ENCODE peak calls at places on chromosomes 2 and 18, in nine cellular contexts. One of them, this sample, is unnamed.

GRCh38 chr2:239223029-239223329 is 177.8 kb downstream of the HDAC4 start:
- DNase-seq in T1000: no peak
- DNase-seq in CD8-positive, alpha-beta T cell: no peak
- DNase-seq in stimulated activated CD4-positive, alpha-beta T cell treated with anti-CD3 and anti-CD28 coated beads, TNF-alpha, amount 100 ng/mL, for 24 hours: no peak
- DNase-seq in stimulated activated CD8-positive, alpha-beta memory T cell treated with anti-CD3 and anti-CD28 coated beads, Interleukin-15, amount 100 ng/mL, for 24 hours: no peak
- DNase-seq in sciatic nerve: no peak
- DNase-seq in T-helper 9 cell: no peak
- DNase-seq in NCI-H1092 treated with DMSO at 0.1 percent for 48 hours: no peak
- DNase-seq in caudate nucleus: no peak
- DNase-seq in this sample: no peak

GRCh38 chr2:72153026-72153791 is 5.5 kb upstream of the CYP26B1 start:
- DNase-seq in T1000: no peak
- DNase-seq in CD8-positive, alpha-beta T cell: peak
- DNase-seq in stimulated activated CD4-positive, alpha-beta T cell treated with anti-CD3 and anti-CD28 coated beads, TNF-alpha, amount 100 ng/mL, for 24 hours: no peak
- DNase-seq in stimulated activated CD8-positive, alpha-beta memory T cell treated with anti-CD3 and anti-CD28 coated beads, Interleukin-15, amount 100 ng/mL, for 24 hours: no peak
- DNase-seq in sciatic nerve: no peak
- DNase-seq in T-helper 9 cell: no peak
- DNase-seq in NCI-H1092 treated with DMSO at 0.1 percent for 48 hours: no peak
- DNase-seq in caudate nucleus: no peak
- DNase-seq in this sample: peak

GRCh38 chr2:51782874-51783765 is 751.2 kb upstream of the NRXN1 start:
- DNase-seq in T1000: no peak
- DNase-seq in CD8-positive, alpha-beta T cell: no peak
- DNase-seq in stimulated activated CD4-positive, alpha-beta T cell treated with anti-CD3 and anti-CD28 coated beads, TNF-alpha, amount 100 ng/mL, for 24 hours: no peak
- DNase-seq in stimulated activated CD8-positive, alpha-beta memory T cell treated with anti-CD3 and anti-CD28 coated beads, Interleukin-15, amount 100 ng/mL, for 24 hours: no peak
- DNase-seq in sciatic nerve: no peak
- DNase-seq in T-helper 9 cell: no peak
- DNase-seq in NCI-H1092 treated with DMSO at 0.1 percent for 48 hours: no peak
- DNase-seq in caudate nucleus: no peak
- DNase-seq in this sample: no peak

GRCh38 chr2:189179607-189179979 is at the start of gene COL5A2:
- DNase-seq in T1000: peak
- DNase-seq in CD8-positive, alpha-beta T cell: no peak
- DNase-seq in stimulated activated CD4-positive, alpha-beta T cell treated with anti-CD3 and anti-CD28 coated beads, TNF-alpha, amount 100 ng/mL, for 24 hours: no peak
- DNase-seq in stimulated activated CD8-positive, alpha-beta memory T cell treated with anti-CD3 and anti-CD28 coated beads, Interleukin-15, amount 100 ng/mL, for 24 hours: no peak
- DNase-seq in sciatic nerve: peak
- DNase-seq in T-helper 9 cell: no peak
- DNase-seq in NCI-H1092 treated with DMSO at 0.1 percent for 48 hours: no peak
- DNase-seq in caudate nucleus: no peak
- DNase-seq in this sample: peak

GRCh38 chr2:98157557-98157956 is 70.6 kb downstream of the VWA3B start:
- DNase-seq in T1000: no peak
- DNase-seq in CD8-positive, alpha-beta T cell: no peak
- DNase-seq in stimulated activated CD4-positive, alpha-beta T cell treated with anti-CD3 and anti-CD28 coated beads, TNF-alpha, amount 100 ng/mL, for 24 hours: no peak
- DNase-seq in stimulated activated CD8-positive, alpha-beta memory T cell treated with anti-CD3 and anti-CD28 coated beads, Interleukin-15, amount 100 ng/mL, for 24 hours: no peak
- DNase-seq in sciatic nerve: no peak
- DNase-seq in T-helper 9 cell: no peak
- DNase-seq in NCI-H1092 treated with DMSO at 0.1 percent for 48 hours: no peak
- DNase-seq in caudate nucleus: no peak
- DNase-seq in this sample: no peak

GRCh38 chr2:136136921-136137320 is 19.0 kb upstream of the CXCR4 start:
- DNase-seq in T1000: no peak
- DNase-seq in CD8-positive, alpha-beta T cell: peak
- DNase-seq in stimulated activated CD4-positive, alpha-beta T cell treated with anti-CD3 and anti-CD28 coated beads, TNF-alpha, amount 100 ng/mL, for 24 hours: no peak
- DNase-seq in stimulated activated CD8-positive, alpha-beta memory T cell treated with anti-CD3 and anti-CD28 coated beads, Interleukin-15, amount 100 ng/mL, for 24 hours: no peak
- DNase-seq in sciatic nerve: no peak
- DNase-seq in T-helper 9 cell: no peak
- DNase-seq in NCI-H1092 treated with DMSO at 0.1 percent for 48 hours: peak
- DNase-seq in caudate nucleus: no peak
- DNase-seq in this sample: no peak

GRCh38 chr2:201118957-201119848 is 3.2 kb downstream of the CFLAR start:
- DNase-seq in T1000: peak
- DNase-seq in CD8-positive, alpha-beta T cell: peak
- DNase-seq in stimulated activated CD4-positive, alpha-beta T cell treated with anti-CD3 and anti-CD28 coated beads, TNF-alpha, amount 100 ng/mL, for 24 hours: no peak
- DNase-seq in stimulated activated CD8-positive, alpha-beta memory T cell treated with anti-CD3 and anti-CD28 coated beads, Interleukin-15, amount 100 ng/mL, for 24 hours: no peak
- DNase-seq in sciatic nerve: no peak
- DNase-seq in T-helper 9 cell: no peak
- DNase-seq in NCI-H1092 treated with DMSO at 0.1 percent for 48 hours: no peak
- DNase-seq in caudate nucleus: no peak
- DNase-seq in this sample: no peak

GRCh38 chr2:27720004-27720551 is 51.4 kb upstream of the MRPL33 start:
- DNase-seq in T1000: peak
- DNase-seq in CD8-positive, alpha-beta T cell: no peak
- DNase-seq in stimulated activated CD4-positive, alpha-beta T cell treated with anti-CD3 and anti-CD28 coated beads, TNF-alpha, amount 100 ng/mL, for 24 hours: peak
- DNase-seq in stimulated activated CD8-positive, alpha-beta memory T cell treated with anti-CD3 and anti-CD28 coated beads, Interleukin-15, amount 100 ng/mL, for 24 hours: no peak
- DNase-seq in sciatic nerve: no peak
- DNase-seq in T-helper 9 cell: no peak
- DNase-seq in NCI-H1092 treated with DMSO at 0.1 percent for 48 hours: no peak
- DNase-seq in caudate nucleus: no peak
- DNase-seq in this sample: no peak

GRCh38 chr2:216109962-216110614 is 940 bp downstream of the XRCC5 start:
- DNase-seq in T1000: no peak
- DNase-seq in CD8-positive, alpha-beta T cell: no peak
- DNase-seq in stimulated activated CD4-positive, alpha-beta T cell treated with anti-CD3 and anti-CD28 coated beads, TNF-alpha, amount 100 ng/mL, for 24 hours: no peak
- DNase-seq in stimulated activated CD8-positive, alpha-beta memory T cell treated with anti-CD3 and anti-CD28 coated beads, Interleukin-15, amount 100 ng/mL, for 24 hours: no peak
- DNase-seq in sciatic nerve: no peak
- DNase-seq in T-helper 9 cell: no peak
- DNase-seq in NCI-H1092 treated with DMSO at 0.1 percent for 48 hours: no peak
- DNase-seq in caudate nucleus: no peak
- DNase-seq in this sample: no peak

GRCh38 chr2:103991591-103991990 is 862.3 kb upstream of the POU3F3 start:
- DNase-seq in T1000: no peak
- DNase-seq in CD8-positive, alpha-beta T cell: no peak
- DNase-seq in stimulated activated CD4-positive, alpha-beta T cell treated with anti-CD3 and anti-CD28 coated beads, TNF-alpha, amount 100 ng/mL, for 24 hours: no peak
- DNase-seq in stimulated activated CD8-positive, alpha-beta memory T cell treated with anti-CD3 and anti-CD28 coated beads, Interleukin-15, amount 100 ng/mL, for 24 hours: no peak
- DNase-seq in sciatic nerve: no peak
- DNase-seq in T-helper 9 cell: no peak
- DNase-seq in NCI-H1092 treated with DMSO at 0.1 percent for 48 hours: no peak
- DNase-seq in caudate nucleus: no peak
- DNase-seq in this sample: no peak

GRCh38 chr2:125168442-125168841 is 1143.4 kb downstream of the CNTNAP5 start:
- DNase-seq in T1000: no peak
- DNase-seq in CD8-positive, alpha-beta T cell: no peak
- DNase-seq in stimulated activated CD4-positive, alpha-beta T cell treated with anti-CD3 and anti-CD28 coated beads, TNF-alpha, amount 100 ng/mL, for 24 hours: no peak
- DNase-seq in stimulated activated CD8-positive, alpha-beta memory T cell treated with anti-CD3 and anti-CD28 coated beads, Interleukin-15, amount 100 ng/mL, for 24 hours: no peak
- DNase-seq in sciatic nerve: no peak
- DNase-seq in T-helper 9 cell: no peak
- DNase-seq in NCI-H1092 treated with DMSO at 0.1 percent for 48 hours: no peak
- DNase-seq in caudate nucleus: no peak
- DNase-seq in this sample: no peak

GRCh38 chr2:27889774-27890145 is 427 bp downstream of the RBKS start:
- DNase-seq in T1000: no peak
- DNase-seq in CD8-positive, alpha-beta T cell: no peak
- DNase-seq in stimulated activated CD4-positive, alpha-beta T cell treated with anti-CD3 and anti-CD28 coated beads, TNF-alpha, amount 100 ng/mL, for 24 hours: no peak
- DNase-seq in stimulated activated CD8-positive, alpha-beta memory T cell treated with anti-CD3 and anti-CD28 coated beads, Interleukin-15, amount 100 ng/mL, for 24 hours: no peak
- DNase-seq in sciatic nerve: no peak
- DNase-seq in T-helper 9 cell: no peak
- DNase-seq in NCI-H1092 treated with DMSO at 0.1 percent for 48 hours: peak
- DNase-seq in caudate nucleus: no peak
- DNase-seq in this sample: no peak

GRCh38 chr2:138780451-138780880 is 276 bp upstream of the NXPH2 start:
- DNase-seq in T1000: no peak
- DNase-seq in CD8-positive, alpha-beta T cell: no peak
- DNase-seq in stimulated activated CD4-positive, alpha-beta T cell treated with anti-CD3 and anti-CD28 coated beads, TNF-alpha, amount 100 ng/mL, for 24 hours: no peak
- DNase-seq in stimulated activated CD8-positive, alpha-beta memory T cell treated with anti-CD3 and anti-CD28 coated beads, Interleukin-15, amount 100 ng/mL, for 24 hours: no peak
- DNase-seq in sciatic nerve: no peak
- DNase-seq in T-helper 9 cell: no peak
- DNase-seq in NCI-H1092 treated with DMSO at 0.1 percent for 48 hours: no peak
- DNase-seq in caudate nucleus: no peak
- DNase-seq in this sample: no peak

GRCh38 chr2:149019768-149020167 is 18.7 kb upstream of the LYPD6B start:
- DNase-seq in T1000: no peak
- DNase-seq in CD8-positive, alpha-beta T cell: no peak
- DNase-seq in stimulated activated CD4-positive, alpha-beta T cell treated with anti-CD3 and anti-CD28 coated beads, TNF-alpha, amount 100 ng/mL, for 24 hours: no peak
- DNase-seq in stimulated activated CD8-positive, alpha-beta memory T cell treated with anti-CD3 and anti-CD28 coated beads, Interleukin-15, amount 100 ng/mL, for 24 hours: no peak
- DNase-seq in sciatic nerve: no peak
- DNase-seq in T-helper 9 cell: no peak
- DNase-seq in NCI-H1092 treated with DMSO at 0.1 percent for 48 hours: no peak
- DNase-seq in caudate nucleus: no peak
- DNase-seq in this sample: no peak

GRCh38 chr2:39492095-39492590 is 55.1 kb upstream of the MAP4K3 start:
- DNase-seq in T1000: peak
- DNase-seq in CD8-positive, alpha-beta T cell: no peak
- DNase-seq in stimulated activated CD4-positive, alpha-beta T cell treated with anti-CD3 and anti-CD28 coated beads, TNF-alpha, amount 100 ng/mL, for 24 hours: peak
- DNase-seq in stimulated activated CD8-positive, alpha-beta memory T cell treated with anti-CD3 and anti-CD28 coated beads, Interleukin-15, amount 100 ng/mL, for 24 hours: no peak
- DNase-seq in sciatic nerve: no peak
- DNase-seq in T-helper 9 cell: no peak
- DNase-seq in NCI-H1092 treated with DMSO at 0.1 percent for 48 hours: no peak
- DNase-seq in caudate nucleus: no peak
- DNase-seq in this sample: no peak

GRCh38 chr18:4358618-4359017 is 96.5 kb downstream of the DLGAP1 start:
- DNase-seq in T1000: no peak
- DNase-seq in CD8-positive, alpha-beta T cell: no peak
- DNase-seq in stimulated activated CD4-positive, alpha-beta T cell treated with anti-CD3 and anti-CD28 coated beads, TNF-alpha, amount 100 ng/mL, for 24 hours: no peak
- DNase-seq in stimulated activated CD8-positive, alpha-beta memory T cell treated with anti-CD3 and anti-CD28 coated beads, Interleukin-15, amount 100 ng/mL, for 24 hours: no peak
- DNase-seq in sciatic nerve: no peak
- DNase-seq in T-helper 9 cell: no peak
- DNase-seq in NCI-H1092 treated with DMSO at 0.1 percent for 48 hours: no peak
- DNase-seq in caudate nucleus: no peak
- DNase-seq in this sample: no peak

GRCh38 chr2:164761737-164762460 is 79.7 kb downstream of the COBLL1 start:
- DNase-seq in T1000: no peak
- DNase-seq in CD8-positive, alpha-beta T cell: no peak
- DNase-seq in stimulated activated CD4-positive, alpha-beta T cell treated with anti-CD3 and anti-CD28 coated beads, TNF-alpha, amount 100 ng/mL, for 24 hours: no peak
- DNase-seq in stimulated activated CD8-positive, alpha-beta memory T cell treated with anti-CD3 and anti-CD28 coated beads, Interleukin-15, amount 100 ng/mL, for 24 hours: no peak
- DNase-seq in sciatic nerve: no peak
- DNase-seq in T-helper 9 cell: no peak
- DNase-seq in NCI-H1092 treated with DMSO at 0.1 percent for 48 hours: no peak
- DNase-seq in caudate nucleus: no peak
- DNase-seq in this sample: no peak

GRCh38 chr18:61435064-61435652 is 101.9 kb downstream of the CDH20 start:
- DNase-seq in T1000: no peak
- DNase-seq in CD8-positive, alpha-beta T cell: no peak
- DNase-seq in stimulated activated CD4-positive, alpha-beta T cell treated with anti-CD3 and anti-CD28 coated beads, TNF-alpha, amount 100 ng/mL, for 24 hours: no peak
- DNase-seq in stimulated activated CD8-positive, alpha-beta memory T cell treated with anti-CD3 and anti-CD28 coated beads, Interleukin-15, amount 100 ng/mL, for 24 hours: no peak
- DNase-seq in sciatic nerve: no peak
- DNase-seq in T-helper 9 cell: no peak
- DNase-seq in NCI-H1092 treated with DMSO at 0.1 percent for 48 hours: peak
- DNase-seq in caudate nucleus: no peak
- DNase-seq in this sample: no peak

GRCh38 chr2:40225670-40226069 is 226.2 kb downstream of the SLC8A1 start:
- DNase-seq in T1000: no peak
- DNase-seq in CD8-positive, alpha-beta T cell: no peak
- DNase-seq in stimulated activated CD4-positive, alpha-beta T cell treated with anti-CD3 and anti-CD28 coated beads, TNF-alpha, amount 100 ng/mL, for 24 hours: no peak
- DNase-seq in stimulated activated CD8-positive, alpha-beta memory T cell treated with anti-CD3 and anti-CD28 coated beads, Interleukin-15, amount 100 ng/mL, for 24 hours: no peak
- DNase-seq in sciatic nerve: no peak
- DNase-seq in T-helper 9 cell: no peak
- DNase-seq in NCI-H1092 treated with DMSO at 0.1 percent for 48 hours: no peak
- DNase-seq in caudate nucleus: no peak
- DNase-seq in this sample: no peak

GRCh38 chr2:221097568-221097915 is 474.6 kb downstream of the EPHA4 start:
- DNase-seq in T1000: no peak
- DNase-seq in CD8-positive, alpha-beta T cell: no peak
- DNase-seq in stimulated activated CD4-positive, alpha-beta T cell treated with anti-CD3 and anti-CD28 coated beads, TNF-alpha, amount 100 ng/mL, for 24 hours: no peak
- DNase-seq in stimulated activated CD8-positive, alpha-beta memory T cell treated with anti-CD3 and anti-CD28 coated beads, Interleukin-15, amount 100 ng/mL, for 24 hours: no peak
- DNase-seq in sciatic nerve: no peak
- DNase-seq in T-helper 9 cell: no peak
- DNase-seq in NCI-H1092 treated with DMSO at 0.1 percent for 48 hours: no peak
- DNase-seq in caudate nucleus: no peak
- DNase-seq in this sample: no peak

GRCh38 chr2:237978058-237978712 is 11.4 kb downstream of the UBE2F start:
- DNase-seq in T1000: no peak
- DNase-seq in CD8-positive, alpha-beta T cell: no peak
- DNase-seq in stimulated activated CD4-positive, alpha-beta T cell treated with anti-CD3 and anti-CD28 coated beads, TNF-alpha, amount 100 ng/mL, for 24 hours: no peak
- DNase-seq in stimulated activated CD8-positive, alpha-beta memory T cell treated with anti-CD3 and anti-CD28 coated beads, Interleukin-15, amount 100 ng/mL, for 24 hours: no peak
- DNase-seq in sciatic nerve: no peak
- DNase-seq in T-helper 9 cell: no peak
- DNase-seq in NCI-H1092 treated with DMSO at 0.1 percent for 48 hours: no peak
- DNase-seq in caudate nucleus: peak
- DNase-seq in this sample: no peak

GRCh38 chr2:81714817-81715216 is 1410.3 kb upstream of the LRRTM1 start:
- DNase-seq in T1000: no peak
- DNase-seq in CD8-positive, alpha-beta T cell: no peak
- DNase-seq in stimulated activated CD4-positive, alpha-beta T cell treated with anti-CD3 and anti-CD28 coated beads, TNF-alpha, amount 100 ng/mL, for 24 hours: no peak
- DNase-seq in stimulated activated CD8-positive, alpha-beta memory T cell treated with anti-CD3 and anti-CD28 coated beads, Interleukin-15, amount 100 ng/mL, for 24 hours: no peak
- DNase-seq in sciatic nerve: no peak
- DNase-seq in T-helper 9 cell: no peak
- DNase-seq in NCI-H1092 treated with DMSO at 0.1 percent for 48 hours: no peak
- DNase-seq in caudate nucleus: no peak
- DNase-seq in this sample: no peak

GRCh38 chr18:676069-676468 is 18.6 kb downstream of the TYMS start:
- DNase-seq in T1000: no peak
- DNase-seq in CD8-positive, alpha-beta T cell: no peak
- DNase-seq in stimulated activated CD4-positive, alpha-beta T cell treated with anti-CD3 and anti-CD28 coated beads, TNF-alpha, amount 100 ng/mL, for 24 hours: no peak
- DNase-seq in stimulated activated CD8-positive, alpha-beta memory T cell treated with anti-CD3 and anti-CD28 coated beads, Interleukin-15, amount 100 ng/mL, for 24 hours: no peak
- DNase-seq in sciatic nerve: no peak
- DNase-seq in T-helper 9 cell: no peak
- DNase-seq in NCI-H1092 treated with DMSO at 0.1 percent for 48 hours: no peak
- DNase-seq in caudate nucleus: no peak
- DNase-seq in this sample: no peak

GRCh38 chr2:160478660-160479059 is 14.9 kb downstream of the RBMS1 start:
- DNase-seq in T1000: no peak
- DNase-seq in CD8-positive, alpha-beta T cell: no peak
- DNase-seq in stimulated activated CD4-positive, alpha-beta T cell treated with anti-CD3 and anti-CD28 coated beads, TNF-alpha, amount 100 ng/mL, for 24 hours: no peak
- DNase-seq in stimulated activated CD8-positive, alpha-beta memory T cell treated with anti-CD3 and anti-CD28 coated beads, Interleukin-15, amount 100 ng/mL, for 24 hours: no peak
- DNase-seq in sciatic nerve: no peak
- DNase-seq in T-helper 9 cell: no peak
- DNase-seq in NCI-H1092 treated with DMSO at 0.1 percent for 48 hours: peak
- DNase-seq in caudate nucleus: no peak
- DNase-seq in this sample: no peak

GRCh38 chr2:104405628-104406027 is 448.3 kb upstream of the POU3F3 start:
- DNase-seq in T1000: no peak
- DNase-seq in CD8-positive, alpha-beta T cell: no peak
- DNase-seq in stimulated activated CD4-positive, alpha-beta T cell treated with anti-CD3 and anti-CD28 coated beads, TNF-alpha, amount 100 ng/mL, for 24 hours: no peak
- DNase-seq in stimulated activated CD8-positive, alpha-beta memory T cell treated with anti-CD3 and anti-CD28 coated beads, Interleukin-15, amount 100 ng/mL, for 24 hours: no peak
- DNase-seq in sciatic nerve: no peak
- DNase-seq in T-helper 9 cell: no peak
- DNase-seq in NCI-H1092 treated with DMSO at 0.1 percent for 48 hours: no peak
- DNase-seq in caudate nucleus: no peak
- DNase-seq in this sample: no peak

GRCh38 chr2:126902859-126903258 is 4.2 kb downstream of the TEX51 start:
- DNase-seq in T1000: no peak
- DNase-seq in CD8-positive, alpha-beta T cell: no peak
- DNase-seq in stimulated activated CD4-positive, alpha-beta T cell treated with anti-CD3 and anti-CD28 coated beads, TNF-alpha, amount 100 ng/mL, for 24 hours: no peak
- DNase-seq in stimulated activated CD8-positive, alpha-beta memory T cell treated with anti-CD3 and anti-CD28 coated beads, Interleukin-15, amount 100 ng/mL, for 24 hours: no peak
- DNase-seq in sciatic nerve: peak
- DNase-seq in T-helper 9 cell: no peak
- DNase-seq in NCI-H1092 treated with DMSO at 0.1 percent for 48 hours: no peak
- DNase-seq in caudate nucleus: no peak
- DNase-seq in this sample: no peak

GRCh38 chr2:195318440-195319111 is 338.4 kb upstream of the SLC39A10 start:
- DNase-seq in T1000: no peak
- DNase-seq in CD8-positive, alpha-beta T cell: peak
- DNase-seq in stimulated activated CD4-positive, alpha-beta T cell treated with anti-CD3 and anti-CD28 coated beads, TNF-alpha, amount 100 ng/mL, for 24 hours: peak
- DNase-seq in stimulated activated CD8-positive, alpha-beta memory T cell treated with anti-CD3 and anti-CD28 coated beads, Interleukin-15, amount 100 ng/mL, for 24 hours: no peak
- DNase-seq in sciatic nerve: no peak
- DNase-seq in T-helper 9 cell: peak
- DNase-seq in NCI-H1092 treated with DMSO at 0.1 percent for 48 hours: peak
- DNase-seq in caudate nucleus: no peak
- DNase-seq in this sample: no peak

GRCh38 chr2:233839447-233839820 is 14.9 kb downstream of the HJURP start:
- DNase-seq in T1000: no peak
- DNase-seq in CD8-positive, alpha-beta T cell: no peak
- DNase-seq in stimulated activated CD4-positive, alpha-beta T cell treated with anti-CD3 and anti-CD28 coated beads, TNF-alpha, amount 100 ng/mL, for 24 hours: no peak
- DNase-seq in stimulated activated CD8-positive, alpha-beta memory T cell treated with anti-CD3 and anti-CD28 coated beads, Interleukin-15, amount 100 ng/mL, for 24 hours: no peak
- DNase-seq in sciatic nerve: no peak
- DNase-seq in T-helper 9 cell: no peak
- DNase-seq in NCI-H1092 treated with DMSO at 0.1 percent for 48 hours: no peak
- DNase-seq in caudate nucleus: no peak
- DNase-seq in this sample: no peak

GRCh38 chr2:145797692-145798091 is 1277.8 kb upstream of the ZEB2 start:
- DNase-seq in T1000: no peak
- DNase-seq in CD8-positive, alpha-beta T cell: no peak
- DNase-seq in stimulated activated CD4-positive, alpha-beta T cell treated with anti-CD3 and anti-CD28 coated beads, TNF-alpha, amount 100 ng/mL, for 24 hours: no peak
- DNase-seq in stimulated activated CD8-positive, alpha-beta memory T cell treated with anti-CD3 and anti-CD28 coated beads, Interleukin-15, amount 100 ng/mL, for 24 hours: no peak
- DNase-seq in sciatic nerve: no peak
- DNase-seq in T-helper 9 cell: no peak
- DNase-seq in NCI-H1092 treated with DMSO at 0.1 percent for 48 hours: no peak
- DNase-seq in caudate nucleus: no peak
- DNase-seq in this sample: no peak

GRCh38 chr2:195700480-195700879 is 43.5 kb downstream of the SLC39A10 start:
- DNase-seq in T1000: no peak
- DNase-seq in CD8-positive, alpha-beta T cell: no peak
- DNase-seq in stimulated activated CD4-positive, alpha-beta T cell treated with anti-CD3 and anti-CD28 coated beads, TNF-alpha, amount 100 ng/mL, for 24 hours: no peak
- DNase-seq in stimulated activated CD8-positive, alpha-beta memory T cell treated with anti-CD3 and anti-CD28 coated beads, Interleukin-15, amount 100 ng/mL, for 24 hours: no peak
- DNase-seq in sciatic nerve: no peak
- DNase-seq in T-helper 9 cell: no peak
- DNase-seq in NCI-H1092 treated with DMSO at 0.1 percent for 48 hours: no peak
- DNase-seq in caudate nucleus: no peak
- DNase-seq in this sample: no peak

GRCh38 chr18:31741096-31741735 is 19.5 kb downstream of the SLC25A52 start:
- DNase-seq in T1000: no peak
- DNase-seq in CD8-positive, alpha-beta T cell: peak
- DNase-seq in stimulated activated CD4-positive, alpha-beta T cell treated with anti-CD3 and anti-CD28 coated beads, TNF-alpha, amount 100 ng/mL, for 24 hours: peak
- DNase-seq in stimulated activated CD8-positive, alpha-beta memory T cell treated with anti-CD3 and anti-CD28 coated beads, Interleukin-15, amount 100 ng/mL, for 24 hours: no peak
- DNase-seq in sciatic nerve: peak
- DNase-seq in T-helper 9 cell: peak
- DNase-seq in NCI-H1092 treated with DMSO at 0.1 percent for 48 hours: peak
- DNase-seq in caudate nucleus: no peak
- DNase-seq in this sample: no peak